ENCODE peak calls at places on chromosomes 6 and 20, in four cellular contexts. W is heart left ventricle, H is H1, Z is HCT116. C is an unnamed sample.

GRCh38 chr6:12369781-12370262 is 79.7 kb downstream of the EDN1 start:
- DNase-seq in W (no peak), H (no peak), Z (no peak), C (no peak)

GRCh38 chr6:37168163-37168758 is 1.7 kb upstream of the PIM1 start:
- DNase-seq in W (no peak), H (no peak), Z (no peak), C (no peak)

GRCh38 chr6:36334832-36335459 is 1.7 kb downstream of the BNIP5 start:
- DNase-seq in W (no peak), H (no peak), Z (no peak), C (no peak)

GRCh38 chr20:8535403-8536003 is 403.4 kb downstream of the PLCB1 start:
- DNase-seq in W (no peak), H (no peak), Z (no peak), C (no peak)

GRCh38 chr6:136341967-136342366 is 52.3 kb upstream of the BCLAF1 start:
- DNase-seq in W (no peak), H (no peak), Z (no peak), C (no peak)

GRCh38 chr6:117505337-117505736 is 22.9 kb downstream of the DCBLD1 start:
- DNase-seq in W (no peak), H (no peak), Z (no peak), C (no peak)

GRCh38 chr6:48092550-48093217 is 18.3 kb downstream of the PTCHD4 start:
- DNase-seq in W (no peak), H (no peak), Z (no peak), C (no peak)

GRCh38 chr20:4095639-4096038 is 80.3 kb upstream of the RNF24 start:
- DNase-seq in W (no peak), H (no peak), Z (no peak), C (no peak)

GRCh38 chr6:46078294-46078693 is 51.5 kb upstream of the ENPP4 start:
- DNase-seq in W (no peak), H (no peak), Z (no peak), C (no peak)

GRCh38 chr6:53734473-53735299 is 60.1 kb upstream of the LRRC1 start:
- DNase-seq in W (peak; percentile 37), H (peak; percentile 29), Z (peak; percentile 92), C (peak; percentile 68)

GRCh38 chr6:44762496-44762895 is 375.0 kb downstream of the CDC5L start:
- DNase-seq in W (no peak), H (no peak), Z (no peak), C (no peak)

GRCh38 chr6:13327691-13328075 is 654 bp downstream of the TBC1D7 start:
- DNase-seq in W (no peak), H (no peak), Z (no peak), C (peak; percentile 18)

GRCh38 chr6:53894086-53894485 is 99.3 kb downstream of the LRRC1 start:
- DNase-seq in W (no peak), H (no peak), Z (no peak), C (no peak)

GRCh38 chr20:37378785-37379598 is 33.1 kb downstream of the SRC start:
- DNase-seq in W (no peak), H (no peak), Z (peak; percentile 29), C (no peak)

GRCh38 chr6:44078795-44079671 is 48.2 kb downstream of the MRPL14 start:
- DNase-seq in W (peak; percentile 61), H (no peak), Z (peak; percentile 60), C (peak; percentile 98)

GRCh38 chr6:167894965-167895364 is 68.3 kb downstream of the AFDN start:
- DNase-seq in W (no peak), H (no peak), Z (no peak), C (no peak)

GRCh38 chr20:58144071-58144470 is 84.4 kb downstream of the ANKRD60 start:
- DNase-seq in W (no peak), H (no peak), Z (no peak), C (no peak)

GRCh38 chr6:77072694-77073409 is 390.4 kb downstream of the HTR1B start:
- DNase-seq in W (no peak), H (no peak), Z (no peak), C (no peak)

DNA sequence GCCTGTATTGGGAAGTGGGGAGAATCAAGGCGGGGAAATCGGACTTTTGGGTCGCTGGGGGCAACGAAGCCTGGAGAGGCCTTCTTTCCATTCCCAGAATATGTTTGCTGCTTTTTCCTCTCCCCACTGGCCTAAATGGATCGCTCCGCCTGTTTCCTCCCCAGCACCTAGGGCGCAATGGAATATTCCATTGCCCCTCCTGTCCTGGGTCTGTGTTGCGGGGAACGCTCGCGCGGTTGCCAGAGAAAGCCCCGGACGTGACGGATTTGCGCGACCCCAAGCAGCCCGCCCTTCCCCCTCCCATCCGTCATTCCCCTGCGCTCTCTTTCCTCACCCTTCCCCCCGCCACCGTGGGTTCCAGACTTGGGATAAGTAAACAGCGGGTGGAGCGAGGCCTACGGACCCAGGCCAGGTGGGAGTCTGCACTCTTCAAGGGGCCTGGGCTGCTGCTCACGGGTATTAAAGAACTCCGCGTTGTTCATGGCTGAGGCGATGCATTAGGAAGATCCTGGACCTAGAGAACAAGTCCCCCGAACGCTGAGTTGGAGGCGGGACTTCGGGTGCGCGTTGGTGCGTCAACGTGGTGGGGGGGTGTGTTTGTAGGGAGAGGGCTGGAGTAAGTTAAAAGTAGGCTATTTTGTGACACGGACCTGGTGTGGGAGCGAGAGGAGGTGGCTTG is at the start of gene PPT2:
- DNase-seq in W (peak; percentile 96), H (peak; percentile 74), Z (peak; percentile 90), C (peak; percentile 86)
- TF ChIP-seq POLR2A in W (no peak), H (no peak), Z (no peak), C (peak; percentile 8)

GRCh38 chr6:89819336-89820130 is at the start of gene MDN1:
- DNase-seq in W (peak; percentile 93), H (peak; percentile 88), Z (peak; percentile 88), C (peak; percentile 77)
- TF ChIP-seq POLR2A in W (no peak), H (peak; percentile 89), Z (peak; percentile 81), C (peak; percentile 73)

GRCh38 chr20:10217517-10218410 is 866 bp upstream of the SNAP25 start:
- DNase-seq in W (no peak), H (no peak), Z (no peak), C (peak; percentile 72)
- TF ChIP-seq POLR2A in W (no peak), H (no peak), Z (no peak), C (no peak)

GRCh38 chr20:33680681-33681080 is 5.5 kb downstream of the E2F1 start:
- DNase-seq in W (no peak), H (no peak), Z (no peak), C (no peak)

GRCh38 chr20:33681288-33681687 is 4.9 kb downstream of the E2F1 start:
- DNase-seq in W (no peak), H (no peak), Z (no peak), C (no peak)

GRCh38 chr20:33681728-33682353 is 4.3 kb downstream of the E2F1 start:
- DNase-seq in W (no peak), H (no peak), Z (no peak), C (no peak)

GRCh38 chr20:33677991-33678431 is 3.8 kb upstream of the NECAB3 start:
- DNase-seq in W (peak; percentile 83), H (no peak), Z (no peak), C (no peak)

DNA sequence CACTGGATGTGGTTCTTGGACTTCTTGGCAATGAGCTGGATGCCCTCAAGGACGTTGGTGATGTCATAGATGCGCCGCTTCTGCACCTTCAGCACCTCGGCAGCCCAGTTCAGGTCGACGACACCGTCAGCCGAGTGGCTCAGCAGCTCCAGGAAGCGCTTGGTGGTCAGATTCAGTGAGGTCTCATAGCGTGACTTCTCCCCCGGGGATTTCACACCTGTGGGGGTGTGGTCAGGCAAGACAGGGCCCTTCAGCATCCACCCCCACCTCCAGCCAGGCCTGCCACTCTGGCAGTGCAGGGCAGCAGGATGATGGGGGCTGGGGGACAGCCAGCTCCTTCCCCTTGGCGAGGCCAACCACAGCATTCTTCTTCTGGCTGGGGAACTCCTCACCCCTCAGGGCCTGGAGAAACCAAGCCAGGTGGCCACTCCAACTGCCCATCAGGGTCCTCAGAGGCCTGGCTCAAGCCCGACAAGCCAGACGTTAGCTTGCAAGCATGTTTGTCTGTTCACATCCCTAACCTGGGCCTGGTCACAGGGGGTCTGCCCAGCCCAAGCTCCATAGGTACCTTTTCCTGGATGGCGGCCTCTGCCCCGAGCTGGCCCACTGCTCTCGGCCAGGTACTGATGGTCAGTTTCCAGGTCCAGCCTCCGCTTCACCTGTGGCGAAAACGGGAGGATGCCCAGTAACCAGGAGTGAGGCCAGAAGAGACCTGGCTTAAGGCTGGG is 5.7 kb upstream of the NECAB3 start:
- DNase-seq in W (no peak), H (no peak), Z (no peak), C (no peak)
- TF ChIP-seq POLR2A in W (no peak), H (no peak), Z (no peak), C (no peak)

DNA sequence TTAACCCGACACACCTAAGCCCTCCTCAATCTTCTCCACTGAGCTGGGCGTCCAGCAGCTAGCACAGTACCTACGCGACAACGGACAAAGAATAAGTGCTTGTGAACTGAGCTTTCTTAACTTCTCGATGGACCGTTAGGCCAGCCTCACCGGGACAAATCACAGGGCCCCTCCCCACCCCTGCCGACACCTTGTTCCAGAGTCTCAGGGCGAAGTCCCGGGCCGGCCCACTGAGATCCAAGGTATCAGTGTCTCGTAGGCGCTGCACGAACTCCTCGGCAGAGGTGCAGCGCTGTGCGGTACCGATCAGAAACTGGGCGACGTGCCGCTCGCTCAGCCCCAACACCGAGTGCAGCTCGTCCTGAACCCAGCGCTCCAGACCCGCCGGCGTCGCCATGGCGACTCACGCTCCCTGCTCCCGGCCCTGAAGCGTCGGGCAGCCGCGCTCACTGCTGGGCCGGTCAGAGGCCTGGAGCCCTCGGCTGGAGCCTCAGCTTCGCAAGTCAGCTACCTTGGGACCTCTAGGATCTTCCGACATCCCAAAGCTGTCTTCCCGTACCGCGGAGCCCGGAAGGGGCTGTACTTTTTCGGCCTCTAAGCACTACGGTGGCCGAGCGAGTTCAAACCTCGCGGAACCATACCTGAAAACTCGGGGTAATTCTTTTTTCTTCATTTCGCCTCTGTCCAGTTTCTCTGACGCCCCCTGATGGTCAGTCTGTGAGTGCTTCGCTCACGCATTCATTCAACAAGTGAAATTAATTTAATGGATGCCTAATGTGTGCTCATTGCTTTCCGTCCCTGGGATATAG is at the start of gene DHX16:
- DNase-seq in W (peak; percentile 98), H (peak; percentile 88), Z (peak; percentile 99), C (peak; percentile 89)
- TF ChIP-seq POLR2A in W (no peak), H (no peak), Z (peak; percentile 42), C (peak; percentile 32)

C was measured in H54.